ENCODE peak calls at places on chromosomes 11 and 22, in six cellular contexts. One of them, this sample, is unnamed. For H3K4me1, the result is how much of the 10 kb centered on the place peaks cover.

GRCh38 chr11:19805827-19806226 is 93.2 kb downstream of the NAV2 start:
- DNase-seq in testis: no peak
- DNase-seq in A549: no peak
- DNase-seq in adrenal gland: no peak
- DNase-seq in IMR-90: peak
- DNase-seq in right lobe of liver: no peak
- DNase-seq in this sample: no peak

GRCh38 chr11:79414644-79415317 is 26.0 kb downstream of the TENM4 start:
- DNase-seq in adrenal gland: peak
- DNase-seq in A549: no peak
- DNase-seq in testis: no peak
- DNase-seq in IMR-90: peak
- DNase-seq in right lobe of liver: no peak
- DNase-seq in this sample: peak

GRCh38 chr11:120336641-120337132 is 474 bp downstream of the ARHGEF12 start:
- DNase-seq in IMR-90: peak
- DNase-seq in A549: peak
- DNase-seq in right lobe of liver: no peak
- DNase-seq in adrenal gland: peak
- DNase-seq in testis: peak
- DNase-seq in this sample: peak

GRCh38 chr11:110715541-110715940 is 3.3 kb upstream of the ARHGAP20 start:
- DNase-seq in right lobe of liver: no peak
- DNase-seq in IMR-90: peak
- DNase-seq in testis: no peak
- DNase-seq in A549: no peak
- DNase-seq in adrenal gland: no peak
- DNase-seq in this sample: no peak

GRCh38 chr11:43582837-43583462 is 97.6 kb upstream of the HSD17B12 start:
- DNase-seq in testis: no peak
- DNase-seq in adrenal gland: no peak
- DNase-seq in IMR-90: no peak
- DNase-seq in A549: no peak
- DNase-seq in right lobe of liver: no peak
- DNase-seq in this sample: no peak

GRCh38 chr11:65777821-65778361 is 2.9 kb downstream of the AP5B1 start:
- DNase-seq in testis: peak
- DNase-seq in right lobe of liver: no peak
- DNase-seq in IMR-90: no peak
- DNase-seq in adrenal gland: no peak
- DNase-seq in A549: no peak
- DNase-seq in this sample: no peak

GRCh38 chr11:29282088-29282487 is 734.7 kb downstream of the KCNA4 start:
- DNase-seq in adrenal gland: peak
- DNase-seq in right lobe of liver: no peak
- DNase-seq in testis: no peak
- DNase-seq in IMR-90: peak
- DNase-seq in A549: peak
- DNase-seq in this sample: no peak

GRCh38 chr11:130020323-130020722 is 17.7 kb upstream of the PRDM10 start:
- DNase-seq in right lobe of liver: no peak
- DNase-seq in A549: no peak
- DNase-seq in IMR-90: peak
- DNase-seq in testis: no peak
- DNase-seq in adrenal gland: no peak
- DNase-seq in this sample: no peak

GRCh38 chr22:28562324-28562723 is 117.3 kb downstream of the TTC28 start:
- DNase-seq in IMR-90: no peak
- DNase-seq in adrenal gland: no peak
- DNase-seq in right lobe of liver: no peak
- DNase-seq in A549: no peak
- DNase-seq in testis: no peak
- DNase-seq in this sample: no peak

GRCh38 chr11:111066861-111067260 is 178.7 kb upstream of the POU2AF2 start:
- DNase-seq in adrenal gland: no peak
- DNase-seq in IMR-90: no peak
- DNase-seq in A549: no peak
- DNase-seq in right lobe of liver: no peak
- DNase-seq in testis: no peak
- DNase-seq in this sample: no peak

GRCh38 chr11:124648610-124649009 is 24.9 kb downstream of the SIAE start:
- DNase-seq in right lobe of liver: no peak
- DNase-seq in IMR-90: no peak
- DNase-seq in testis: no peak
- DNase-seq in A549: no peak
- DNase-seq in adrenal gland: no peak
- DNase-seq in this sample: no peak

GRCh38 chr11:76615950-76616349 is 54.6 kb downstream of the LRRC32 start:
- DNase-seq in A549: no peak
- DNase-seq in IMR-90: peak
- DNase-seq in right lobe of liver: peak
- DNase-seq in testis: peak
- DNase-seq in adrenal gland: peak
- DNase-seq in this sample: peak

GRCh38 chr11:97461934-97462333 is 1072.1 kb downstream of the JRKL start:
- DNase-seq in testis: no peak
- DNase-seq in A549: no peak
- DNase-seq in right lobe of liver: peak
- DNase-seq in adrenal gland: no peak
- DNase-seq in IMR-90: no peak
- DNase-seq in this sample: no peak

GRCh38 chr11:95599959-95600586 is 189.5 kb downstream of the FAM76B start:
- DNase-seq in right lobe of liver: no peak
- DNase-seq in A549: no peak
- DNase-seq in adrenal gland: no peak
- DNase-seq in IMR-90: no peak
- DNase-seq in testis: no peak
- DNase-seq in this sample: no peak

GRCh38 chr11:46718155-46719019 is 626 bp upstream of the F2 start:
- DNase-seq in testis: no peak
- DNase-seq in IMR-90: no peak
- DNase-seq in adrenal gland: no peak
- DNase-seq in A549: peak
- DNase-seq in right lobe of liver: peak
- DNase-seq in this sample: no peak

GRCh38 chr22:36536717-36537116 is 7.8 kb upstream of the EIF3D start:
- DNase-seq in A549: no peak
- DNase-seq in right lobe of liver: no peak
- DNase-seq in testis: no peak
- DNase-seq in adrenal gland: no peak
- DNase-seq in IMR-90: no peak
- DNase-seq in this sample: no peak

GRCh38 chr11:73194593-73194992 is 23.5 kb upstream of the P2RY2 start:
- DNase-seq in adrenal gland: no peak
- DNase-seq in testis: no peak
- DNase-seq in right lobe of liver: no peak
- DNase-seq in A549: no peak
- DNase-seq in IMR-90: no peak
- DNase-seq in this sample: no peak

GRCh38 chr11:118046051-118046963 is 30.6 kb upstream of the TMPRSS4 start:
- DNase-seq in testis: no peak
- DNase-seq in IMR-90: no peak
- DNase-seq in A549: no peak
- DNase-seq in right lobe of liver: no peak
- DNase-seq in adrenal gland: no peak
- DNase-seq in this sample: no peak

GRCh38 chr11:70247710-70248072 is 22.8 kb upstream of the PPFIA1 start:
- DNase-seq in testis: no peak
- DNase-seq in IMR-90: no peak
- DNase-seq in adrenal gland: peak
- DNase-seq in right lobe of liver: no peak
- DNase-seq in A549: no peak
- DNase-seq in this sample: peak

GRCh38 chr22:27474711-27475547 is 326.6 kb downstream of the MN1 start:
- DNase-seq in A549: peak
- DNase-seq in right lobe of liver: no peak
- DNase-seq in adrenal gland: peak
- DNase-seq in IMR-90: peak
- DNase-seq in testis: no peak
- DNase-seq in this sample: no peak

GRCh38 chr11:71201231-71201630 is 51.1 kb downstream of the SHANK2 start:
- DNase-seq in adrenal gland: no peak
- DNase-seq in A549: no peak
- DNase-seq in IMR-90: no peak
- DNase-seq in right lobe of liver: no peak
- DNase-seq in testis: no peak
- DNase-seq in this sample: no peak

GRCh38 chr11:14413307-14414072 is 54.5 kb upstream of the RRAS2 start:
- DNase-seq in adrenal gland: no peak
- DNase-seq in testis: no peak
- DNase-seq in right lobe of liver: no peak
- DNase-seq in A549: no peak
- DNase-seq in IMR-90: peak
- DNase-seq in this sample: peak

GRCh38 chr11:9462172-9462799 is 1.5 kb downstream of the ZNF143 start:
- DNase-seq in IMR-90: peak
- DNase-seq in right lobe of liver: no peak
- DNase-seq in adrenal gland: no peak
- DNase-seq in testis: no peak
- DNase-seq in A549: no peak
- DNase-seq in this sample: no peak

GRCh38 chr11:67280341-67280790 is 8.7 kb upstream of the ANKRD13D start:
- DNase-seq in testis: no peak
- DNase-seq in right lobe of liver: peak
- DNase-seq in IMR-90: no peak
- DNase-seq in A549: no peak
- DNase-seq in adrenal gland: no peak
- DNase-seq in this sample: peak

GRCh38 chr11:40885257-40885947 is 574.0 kb downstream of the LRRC4C start:
- DNase-seq in right lobe of liver: no peak
- DNase-seq in A549: no peak
- DNase-seq in adrenal gland: no peak
- DNase-seq in testis: no peak
- DNase-seq in IMR-90: no peak
- DNase-seq in this sample: no peak

DNA sequence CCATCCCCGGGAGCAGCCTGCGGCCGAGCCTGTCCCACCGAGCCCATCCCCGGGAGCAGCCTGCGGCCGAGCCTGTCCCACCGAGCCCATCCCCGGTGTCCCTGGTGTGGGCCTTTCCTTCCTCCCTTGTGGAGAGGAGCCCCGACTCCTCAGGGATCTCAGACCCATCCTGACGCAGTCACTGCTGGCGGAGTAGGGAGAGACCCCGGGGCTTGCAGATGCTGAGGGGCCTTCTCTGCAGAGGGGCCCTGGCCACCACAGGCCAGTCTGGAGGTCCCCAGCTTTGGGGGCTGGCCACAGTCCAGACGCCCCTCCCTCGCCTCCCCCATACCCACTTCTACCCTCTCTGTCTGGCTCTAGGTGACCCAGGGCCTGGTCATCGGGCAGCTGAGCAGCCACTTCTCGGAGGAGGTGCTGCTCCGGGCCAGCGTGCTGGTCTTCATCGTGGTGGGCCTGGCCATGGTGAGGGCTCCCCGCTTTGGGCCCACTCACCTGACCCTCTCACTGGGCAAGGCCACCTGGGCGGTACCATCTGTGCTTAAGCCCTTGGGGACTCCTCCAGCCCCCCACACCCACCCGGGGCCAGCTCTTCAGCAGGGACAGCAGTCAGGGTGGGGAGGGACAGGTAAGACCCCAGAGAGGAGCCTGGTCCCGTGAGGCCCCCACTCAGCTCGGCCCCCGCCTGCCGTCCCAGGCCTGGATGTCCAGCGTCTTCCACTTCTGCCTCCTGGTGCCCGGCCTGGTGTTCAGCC is 7.3 kb downstream of the PHLDA2 start:
- DNase-seq in adrenal gland: no peak
- DNase-seq in right lobe of liver: no peak
- DNase-seq in testis: no peak
- DNase-seq in A549: no peak
- DNase-seq in IMR-90: no peak
- DNase-seq in this sample: no peak
- H3K4me1 ChIP-seq in adrenal gland: under half
- H3K4me1 ChIP-seq in right lobe of liver: under half
- H3K4me1 ChIP-seq in testis: under half
- H3K4me1 ChIP-seq in A549: under half
- H3K4me1 ChIP-seq in IMR-90: under half
- H3K4me1 ChIP-seq in this sample: under half

DNA sequence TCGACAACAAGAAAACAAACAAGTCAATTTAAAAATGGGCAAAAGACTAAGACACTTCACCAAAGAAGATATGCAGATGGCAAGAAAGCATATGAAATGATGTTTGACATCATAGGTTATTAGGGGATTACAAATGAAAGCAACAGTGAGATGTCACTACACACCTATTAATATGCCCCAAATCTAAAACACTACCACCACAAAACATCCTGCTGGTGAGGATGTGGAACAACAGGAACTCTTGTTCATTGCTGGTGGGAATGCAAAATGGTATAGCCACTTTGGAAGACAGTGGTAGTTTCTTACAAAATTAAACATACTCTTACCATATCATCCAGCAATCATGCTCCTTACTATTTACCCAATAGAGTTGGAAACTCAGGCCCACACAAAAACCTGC is 29.0 kb downstream of the PRRG4 start:
- DNase-seq in right lobe of liver: no peak
- DNase-seq in IMR-90: no peak
- DNase-seq in A549: no peak
- DNase-seq in adrenal gland: no peak
- DNase-seq in testis: no peak
- DNase-seq in this sample: no peak
- TF ChIP-seq CTCF in right lobe of liver: no peak
- TF ChIP-seq CTCF in IMR-90: no peak
- TF ChIP-seq CTCF in A549: no peak
- TF ChIP-seq CTCF in adrenal gland: no peak
- TF ChIP-seq CTCF in testis: no peak
- TF ChIP-seq CTCF in this sample: no peak

GRCh38 chr11:74593463-74593862 is 1.1 kb downstream of the POLD3 start:
- DNase-seq in right lobe of liver: no peak
- DNase-seq in IMR-90: no peak
- DNase-seq in adrenal gland: no peak
- DNase-seq in testis: no peak
- DNase-seq in A549: no peak
- DNase-seq in this sample: no peak

GRCh38 chr11:74592441-74593362 is at the start of gene POLD3:
- DNase-seq in adrenal gland: peak
- DNase-seq in right lobe of liver: peak
- DNase-seq in A549: peak
- DNase-seq in testis: peak
- DNase-seq in IMR-90: peak
- DNase-seq in this sample: peak

GRCh38 chr11:74592063-74592440 is 330 bp upstream of the POLD3 start:
- DNase-seq in A549: no peak
- DNase-seq in testis: no peak
- DNase-seq in adrenal gland: no peak
- DNase-seq in IMR-90: peak
- DNase-seq in right lobe of liver: no peak
- DNase-seq in this sample: no peak
- TF ChIP-seq POLR2A in A549: no peak
- TF ChIP-seq POLR2A in testis: no peak
- TF ChIP-seq POLR2A in adrenal gland: no peak
- TF ChIP-seq POLR2A in IMR-90: no peak
- TF ChIP-seq POLR2A in right lobe of liver: no peak
- TF ChIP-seq POLR2A in this sample: no peak

DNA sequence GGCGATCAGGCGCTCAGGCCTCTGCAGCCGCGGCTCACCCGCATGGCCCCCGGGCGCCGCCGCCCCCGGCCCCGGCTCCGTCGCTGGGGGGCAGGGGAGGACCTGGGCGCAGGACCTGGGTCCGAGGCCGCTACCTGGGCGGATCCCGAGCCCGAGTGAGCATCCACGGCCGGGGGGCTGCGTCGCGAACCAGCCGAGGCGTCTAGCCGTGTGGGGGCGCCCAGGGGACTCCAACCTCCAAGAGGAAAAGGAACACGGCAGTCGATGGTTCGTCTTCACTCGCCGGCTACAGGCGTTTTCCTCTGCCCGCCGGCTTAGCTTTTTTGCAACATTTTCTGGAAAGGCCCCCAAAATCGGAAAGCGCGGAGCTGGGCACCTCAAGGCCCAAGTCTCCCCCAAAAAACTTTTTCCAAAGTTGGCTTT is 698 bp downstream of the PDGFB start:
- DNase-seq in A549: no peak
- DNase-seq in adrenal gland: no peak
- DNase-seq in right lobe of liver: no peak
- DNase-seq in testis: no peak
- DNase-seq in IMR-90: no peak
- DNase-seq in this sample: peak
- H3K4me1 ChIP-seq in A549: under half
- H3K4me1 ChIP-seq in adrenal gland: under half
- H3K4me1 ChIP-seq in right lobe of liver: under half
- H3K4me1 ChIP-seq in testis: under half
- H3K4me1 ChIP-seq in IMR-90: under half
- H3K4me1 ChIP-seq in this sample: half or more

This sample was measured in heart left ventricle.